ENCODE peak calls at places on chromosome 15, in ten cellular contexts. One of them, this sample, is unnamed.

GRCh38 chr15:65355173-65355982 is 22.4 kb downstream of the IGDCC3 start:
- DNase-seq in psoas muscle: no peak
- DNase-seq in gastrocnemius medialis: no peak
- DNase-seq in T-cell: no peak
- DNase-seq in astrocyte: no peak
- DNase-seq in amygdala: peak; percentile 52
- DNase-seq in activated CD8-positive, alpha-beta memory T cell treated with anti-CD3 and anti-CD28 coated beads for 24 hours: no peak
- DNase-seq in nephron progenitor cell: peak; percentile 66
- DNase-seq in GM10248: no peak
- DNase-seq in heart left ventricle: no peak
- DNase-seq in this sample: peak; percentile 78

GRCh38 chr15:86311568-86312280 is 232.1 kb downstream of the AGBL1 start:
- DNase-seq in amygdala: no peak
- DNase-seq in heart left ventricle: no peak
- DNase-seq in GM10248: no peak
- DNase-seq in activated CD8-positive, alpha-beta memory T cell treated with anti-CD3 and anti-CD28 coated beads for 24 hours: no peak
- DNase-seq in gastrocnemius medialis: no peak
- DNase-seq in nephron progenitor cell: no peak
- DNase-seq in astrocyte: no peak
- DNase-seq in psoas muscle: no peak
- DNase-seq in T-cell: no peak
- DNase-seq in this sample: no peak

GRCh38 chr15:52466134-52466701 is 62.5 kb downstream of the MYO5A start:
- DNase-seq in nephron progenitor cell: no peak
- DNase-seq in psoas muscle: peak; percentile 37
- DNase-seq in T-cell: peak; percentile 16
- DNase-seq in GM10248: peak; percentile 89
- DNase-seq in gastrocnemius medialis: peak; percentile 42
- DNase-seq in heart left ventricle: peak; percentile 48
- DNase-seq in astrocyte: no peak
- DNase-seq in amygdala: no peak
- DNase-seq in activated CD8-positive, alpha-beta memory T cell treated with anti-CD3 and anti-CD28 coated beads for 24 hours: peak; percentile 71
- DNase-seq in this sample: no peak

GRCh38 chr15:69298697-69299441 is at the start of gene PAQR5:
- DNase-seq in astrocyte: no peak
- DNase-seq in amygdala: no peak
- DNase-seq in GM10248: no peak
- DNase-seq in heart left ventricle: peak; percentile 35
- DNase-seq in gastrocnemius medialis: no peak
- DNase-seq in nephron progenitor cell: peak; percentile 63
- DNase-seq in T-cell: no peak
- DNase-seq in psoas muscle: peak; percentile 31
- DNase-seq in activated CD8-positive, alpha-beta memory T cell treated with anti-CD3 and anti-CD28 coated beads for 24 hours: peak; percentile 65
- DNase-seq in this sample: peak; percentile 34

GRCh38 chr15:33068007-33068441 is 126.5 kb downstream of the FMN1 start:
- DNase-seq in T-cell: no peak
- DNase-seq in nephron progenitor cell: peak; percentile 20
- DNase-seq in psoas muscle: peak; percentile 50
- DNase-seq in astrocyte: no peak
- DNase-seq in activated CD8-positive, alpha-beta memory T cell treated with anti-CD3 and anti-CD28 coated beads for 24 hours: peak; percentile 66
- DNase-seq in GM10248: no peak
- DNase-seq in heart left ventricle: peak; percentile 53
- DNase-seq in gastrocnemius medialis: peak; percentile 51
- DNase-seq in amygdala: no peak
- DNase-seq in this sample: no peak

GRCh38 chr15:97745481-97746071 is 214.9 kb upstream of the ARRDC4 start:
- DNase-seq in nephron progenitor cell: peak; percentile 47
- DNase-seq in psoas muscle: no peak
- DNase-seq in T-cell: no peak
- DNase-seq in heart left ventricle: peak; percentile 36
- DNase-seq in astrocyte: no peak
- DNase-seq in amygdala: no peak
- DNase-seq in gastrocnemius medialis: peak; percentile 12
- DNase-seq in activated CD8-positive, alpha-beta memory T cell treated with anti-CD3 and anti-CD28 coated beads for 24 hours: no peak
- DNase-seq in GM10248: peak; percentile 35
- DNase-seq in this sample: peak; percentile 51

GRCh38 chr15:65730560-65731172 is 61.4 kb downstream of the DENND4A start:
- DNase-seq in amygdala: no peak
- DNase-seq in heart left ventricle: no peak
- DNase-seq in nephron progenitor cell: no peak
- DNase-seq in T-cell: no peak
- DNase-seq in psoas muscle: no peak
- DNase-seq in gastrocnemius medialis: no peak
- DNase-seq in GM10248: no peak
- DNase-seq in astrocyte: no peak
- DNase-seq in activated CD8-positive, alpha-beta memory T cell treated with anti-CD3 and anti-CD28 coated beads for 24 hours: no peak
- DNase-seq in this sample: no peak

GRCh38 chr15:32873292-32874114 is 155.7 kb downstream of the GREM1 start:
- DNase-seq in gastrocnemius medialis: no peak
- DNase-seq in heart left ventricle: no peak
- DNase-seq in amygdala: no peak
- DNase-seq in T-cell: no peak
- DNase-seq in astrocyte: peak; percentile 38
- DNase-seq in activated CD8-positive, alpha-beta memory T cell treated with anti-CD3 and anti-CD28 coated beads for 24 hours: no peak
- DNase-seq in nephron progenitor cell: no peak
- DNase-seq in GM10248: no peak
- DNase-seq in psoas muscle: no peak
- DNase-seq in this sample: no peak

GRCh38 chr15:33083232-33084006 is 111.1 kb downstream of the FMN1 start:
- DNase-seq in activated CD8-positive, alpha-beta memory T cell treated with anti-CD3 and anti-CD28 coated beads for 24 hours: no peak
- DNase-seq in gastrocnemius medialis: no peak
- DNase-seq in amygdala: no peak
- DNase-seq in astrocyte: peak; percentile 48
- DNase-seq in psoas muscle: no peak
- DNase-seq in GM10248: no peak
- DNase-seq in heart left ventricle: no peak
- DNase-seq in T-cell: no peak
- DNase-seq in nephron progenitor cell: no peak
- DNase-seq in this sample: no peak

GRCh38 chr15:92747047-92747446 is 91.5 kb upstream of the FAM174B start:
- DNase-seq in gastrocnemius medialis: no peak
- DNase-seq in activated CD8-positive, alpha-beta memory T cell treated with anti-CD3 and anti-CD28 coated beads for 24 hours: no peak
- DNase-seq in astrocyte: no peak
- DNase-seq in amygdala: no peak
- DNase-seq in psoas muscle: no peak
- DNase-seq in nephron progenitor cell: no peak
- DNase-seq in GM10248: no peak
- DNase-seq in heart left ventricle: no peak
- DNase-seq in T-cell: no peak
- DNase-seq in this sample: no peak

GRCh38 chr15:98884894-98885293 is 122.7 kb downstream of the PGPEP1L start:
- DNase-seq in activated CD8-positive, alpha-beta memory T cell treated with anti-CD3 and anti-CD28 coated beads for 24 hours: no peak
- DNase-seq in amygdala: no peak
- DNase-seq in T-cell: no peak
- DNase-seq in nephron progenitor cell: no peak
- DNase-seq in heart left ventricle: no peak
- DNase-seq in GM10248: no peak
- DNase-seq in astrocyte: no peak
- DNase-seq in psoas muscle: peak; percentile 58
- DNase-seq in gastrocnemius medialis: peak; percentile 84
- DNase-seq in this sample: no peak

GRCh38 chr15:99511529-99511864 is 54.3 kb upstream of the MEF2A start:
- DNase-seq in amygdala: no peak
- DNase-seq in astrocyte: peak; percentile 89
- DNase-seq in psoas muscle: no peak
- DNase-seq in activated CD8-positive, alpha-beta memory T cell treated with anti-CD3 and anti-CD28 coated beads for 24 hours: no peak
- DNase-seq in nephron progenitor cell: no peak
- DNase-seq in heart left ventricle: no peak
- DNase-seq in gastrocnemius medialis: no peak
- DNase-seq in GM10248: no peak
- DNase-seq in T-cell: no peak
- DNase-seq in this sample: no peak

GRCh38 chr15:28984421-28985375 is 98.9 kb downstream of the APBA2 start:
- DNase-seq in activated CD8-positive, alpha-beta memory T cell treated with anti-CD3 and anti-CD28 coated beads for 24 hours: peak; percentile 51
- DNase-seq in astrocyte: peak; percentile 64
- DNase-seq in gastrocnemius medialis: no peak
- DNase-seq in amygdala: peak; percentile 78
- DNase-seq in heart left ventricle: no peak
- DNase-seq in T-cell: peak; percentile 19
- DNase-seq in psoas muscle: no peak
- DNase-seq in GM10248: no peak
- DNase-seq in nephron progenitor cell: peak; percentile 50
- DNase-seq in this sample: peak; percentile 67

GRCh38 chr15:91184441-91184840 is 84.4 kb downstream of the SV2B start:
- DNase-seq in amygdala: no peak
- DNase-seq in GM10248: no peak
- DNase-seq in astrocyte: no peak
- DNase-seq in T-cell: no peak
- DNase-seq in nephron progenitor cell: no peak
- DNase-seq in heart left ventricle: no peak
- DNase-seq in gastrocnemius medialis: no peak
- DNase-seq in activated CD8-positive, alpha-beta memory T cell treated with anti-CD3 and anti-CD28 coated beads for 24 hours: no peak
- DNase-seq in psoas muscle: no peak
- DNase-seq in this sample: no peak

GRCh38 chr15:98900382-98900781 is 107.2 kb downstream of the PGPEP1L start:
- DNase-seq in nephron progenitor cell: no peak
- DNase-seq in amygdala: no peak
- DNase-seq in psoas muscle: no peak
- DNase-seq in GM10248: no peak
- DNase-seq in T-cell: no peak
- DNase-seq in gastrocnemius medialis: no peak
- DNase-seq in activated CD8-positive, alpha-beta memory T cell treated with anti-CD3 and anti-CD28 coated beads for 24 hours: no peak
- DNase-seq in astrocyte: peak; percentile 84
- DNase-seq in heart left ventricle: no peak
- DNase-seq in this sample: no peak

GRCh38 chr15:54772663-54773062 is 424.1 kb downstream of the RSL24D1 start:
- DNase-seq in nephron progenitor cell: no peak
- DNase-seq in heart left ventricle: no peak
- DNase-seq in amygdala: no peak
- DNase-seq in psoas muscle: no peak
- DNase-seq in T-cell: no peak
- DNase-seq in gastrocnemius medialis: no peak
- DNase-seq in astrocyte: no peak
- DNase-seq in activated CD8-positive, alpha-beta memory T cell treated with anti-CD3 and anti-CD28 coated beads for 24 hours: no peak
- DNase-seq in GM10248: no peak
- DNase-seq in this sample: no peak

GRCh38 chr15:85974348-85974705 is 105.3 kb upstream of the AGBL1 start:
- DNase-seq in T-cell: no peak
- DNase-seq in GM10248: no peak
- DNase-seq in heart left ventricle: no peak
- DNase-seq in amygdala: no peak
- DNase-seq in psoas muscle: no peak
- DNase-seq in astrocyte: peak; percentile 68
- DNase-seq in activated CD8-positive, alpha-beta memory T cell treated with anti-CD3 and anti-CD28 coated beads for 24 hours: no peak
- DNase-seq in nephron progenitor cell: no peak
- DNase-seq in gastrocnemius medialis: no peak
- DNase-seq in this sample: no peak

GRCh38 chr15:59329570-59330350 is 42.9 kb downstream of the MYO1E start:
- DNase-seq in nephron progenitor cell: no peak
- DNase-seq in heart left ventricle: no peak
- DNase-seq in psoas muscle: no peak
- DNase-seq in amygdala: no peak
- DNase-seq in activated CD8-positive, alpha-beta memory T cell treated with anti-CD3 and anti-CD28 coated beads for 24 hours: no peak
- DNase-seq in GM10248: no peak
- DNase-seq in astrocyte: peak; percentile 96
- DNase-seq in gastrocnemius medialis: no peak
- DNase-seq in T-cell: no peak
- DNase-seq in this sample: no peak

GRCh38 chr15:38474155-38474757 is 20.3 kb downstream of the FAM98B start:
- DNase-seq in activated CD8-positive, alpha-beta memory T cell treated with anti-CD3 and anti-CD28 coated beads for 24 hours: no peak
- DNase-seq in psoas muscle: no peak
- DNase-seq in gastrocnemius medialis: no peak
- DNase-seq in T-cell: peak; percentile 29
- DNase-seq in astrocyte: peak; percentile 63
- DNase-seq in nephron progenitor cell: peak; percentile 12
- DNase-seq in amygdala: peak; percentile 3
- DNase-seq in heart left ventricle: no peak
- DNase-seq in GM10248: peak; percentile 49
- DNase-seq in this sample: no peak

GRCh38 chr15:40336129-40337122 is 4.3 kb downstream of the CCDC9B start:
- DNase-seq in astrocyte: no peak
- DNase-seq in amygdala: no peak
- DNase-seq in heart left ventricle: no peak
- DNase-seq in activated CD8-positive, alpha-beta memory T cell treated with anti-CD3 and anti-CD28 coated beads for 24 hours: no peak
- DNase-seq in nephron progenitor cell: peak; percentile 35
- DNase-seq in T-cell: no peak
- DNase-seq in psoas muscle: no peak
- DNase-seq in gastrocnemius medialis: no peak
- DNase-seq in GM10248: peak; percentile 71
- DNase-seq in this sample: peak; percentile 54

GRCh38 chr15:40928975-40929729 is at the start of gene DLL4:
- DNase-seq in amygdala: no peak
- DNase-seq in heart left ventricle: peak; percentile 78
- DNase-seq in gastrocnemius medialis: no peak
- DNase-seq in activated CD8-positive, alpha-beta memory T cell treated with anti-CD3 and anti-CD28 coated beads for 24 hours: peak; percentile 76
- DNase-seq in astrocyte: peak; percentile 27
- DNase-seq in GM10248: peak; percentile 63
- DNase-seq in psoas muscle: peak; percentile 56
- DNase-seq in nephron progenitor cell: peak; percentile 75
- DNase-seq in T-cell: no peak
- DNase-seq in this sample: peak; percentile 83

GRCh38 chr15:40959331-40960141 is 6.3 kb downstream of the CHAC1 start:
- DNase-seq in nephron progenitor cell: peak; percentile 59
- DNase-seq in activated CD8-positive, alpha-beta memory T cell treated with anti-CD3 and anti-CD28 coated beads for 24 hours: no peak
- DNase-seq in heart left ventricle: no peak
- DNase-seq in astrocyte: no peak
- DNase-seq in psoas muscle: no peak
- DNase-seq in amygdala: no peak
- DNase-seq in GM10248: no peak
- DNase-seq in gastrocnemius medialis: peak; percentile 7
- DNase-seq in T-cell: no peak
- DNase-seq in this sample: no peak

GRCh38 chr15:52289629-52290081 is 5.9 kb downstream of the MYO5C start:
- DNase-seq in T-cell: no peak
- DNase-seq in heart left ventricle: no peak
- DNase-seq in activated CD8-positive, alpha-beta memory T cell treated with anti-CD3 and anti-CD28 coated beads for 24 hours: no peak
- DNase-seq in amygdala: no peak
- DNase-seq in gastrocnemius medialis: no peak
- DNase-seq in psoas muscle: no peak
- DNase-seq in nephron progenitor cell: no peak
- DNase-seq in GM10248: no peak
- DNase-seq in astrocyte: no peak
- DNase-seq in this sample: no peak

GRCh38 chr15:37695719-37696118 is 238.7 kb upstream of the TMCO5A start:
- DNase-seq in nephron progenitor cell: no peak
- DNase-seq in T-cell: no peak
- DNase-seq in GM10248: no peak
- DNase-seq in astrocyte: peak; percentile 45
- DNase-seq in amygdala: no peak
- DNase-seq in gastrocnemius medialis: no peak
- DNase-seq in psoas muscle: no peak
- DNase-seq in activated CD8-positive, alpha-beta memory T cell treated with anti-CD3 and anti-CD28 coated beads for 24 hours: no peak
- DNase-seq in heart left ventricle: no peak
- DNase-seq in this sample: no peak

GRCh38 chr15:99682455-99682854 is 50.8 kb downstream of the LYSMD4 start:
- DNase-seq in amygdala: no peak
- DNase-seq in GM10248: no peak
- DNase-seq in activated CD8-positive, alpha-beta memory T cell treated with anti-CD3 and anti-CD28 coated beads for 24 hours: no peak
- DNase-seq in astrocyte: peak; percentile 90
- DNase-seq in T-cell: no peak
- DNase-seq in psoas muscle: no peak
- DNase-seq in nephron progenitor cell: no peak
- DNase-seq in heart left ventricle: no peak
- DNase-seq in gastrocnemius medialis: no peak
- DNase-seq in this sample: no peak

GRCh38 chr15:73924258-73924921 is 1.9 kb upstream of the LOXL1 start:
- DNase-seq in GM10248: no peak
- DNase-seq in T-cell: no peak
- DNase-seq in psoas muscle: peak; percentile 41
- DNase-seq in astrocyte: peak; percentile 81
- DNase-seq in amygdala: no peak
- DNase-seq in heart left ventricle: no peak
- DNase-seq in nephron progenitor cell: peak; percentile 31
- DNase-seq in gastrocnemius medialis: no peak
- DNase-seq in activated CD8-positive, alpha-beta memory T cell treated with anti-CD3 and anti-CD28 coated beads for 24 hours: peak; percentile 70
- DNase-seq in this sample: peak; percentile 74

GRCh38 chr15:50828610-50829206 is 63.2 kb upstream of the SPPL2A start:
- DNase-seq in astrocyte: peak; percentile 90
- DNase-seq in heart left ventricle: no peak
- DNase-seq in psoas muscle: peak; percentile 45
- DNase-seq in nephron progenitor cell: no peak
- DNase-seq in amygdala: no peak
- DNase-seq in T-cell: no peak
- DNase-seq in gastrocnemius medialis: peak; percentile 69
- DNase-seq in GM10248: no peak
- DNase-seq in activated CD8-positive, alpha-beta memory T cell treated with anti-CD3 and anti-CD28 coated beads for 24 hours: no peak
- DNase-seq in this sample: no peak

This sample was measured in glutamatergic neuron.